ENCODE peak calls at places on chromosomes 1 and 21, in ten cellular contexts. One of them, this sample, is unnamed.

GRCh38 chr1:61887076-61887867 is 145.0 kb downstream of the PATJ start:
- DNase-seq in H54: no peak
- DNase-seq in upper lobe of left lung: no peak
- DNase-seq in AG08396: no peak
- DNase-seq in fibroblast of lung: peak; percentile 34
- DNase-seq in kidney glomerular epithelial cell: peak; percentile 67
- DNase-seq in retina: no peak
- DNase-seq in pons: no peak
- DNase-seq in T-cell: no peak
- DNase-seq in anterior cingulate cortex: no peak
- DNase-seq in this sample: no peak

GRCh38 chr21:45138199-45139002 is 64.0 kb downstream of the ADARB1 start:
- DNase-seq in H54: peak; percentile 48
- DNase-seq in upper lobe of left lung: no peak
- DNase-seq in AG08396: peak; percentile 63
- DNase-seq in fibroblast of lung: peak; percentile 49
- DNase-seq in kidney glomerular epithelial cell: peak; percentile 16
- DNase-seq in retina: peak; percentile 65
- DNase-seq in pons: no peak
- DNase-seq in T-cell: peak; percentile 45
- DNase-seq in anterior cingulate cortex: no peak
- DNase-seq in this sample: no peak

GRCh38 chr21:14321042-14321441 is 61.9 kb downstream of the HSPA13 start:
- DNase-seq in H54: peak; percentile 5
- DNase-seq in upper lobe of left lung: no peak
- DNase-seq in AG08396: no peak
- DNase-seq in fibroblast of lung: no peak
- DNase-seq in kidney glomerular epithelial cell: no peak
- DNase-seq in retina: no peak
- DNase-seq in pons: no peak
- DNase-seq in T-cell: no peak
- DNase-seq in anterior cingulate cortex: no peak
- DNase-seq in this sample: no peak

GRCh38 chr21:25934771-25935224 is 200.0 kb downstream of the GABPA start:
- DNase-seq in H54: peak; percentile 78
- DNase-seq in upper lobe of left lung: no peak
- DNase-seq in AG08396: peak; percentile 78
- DNase-seq in fibroblast of lung: peak; percentile 98
- DNase-seq in kidney glomerular epithelial cell: peak; percentile 36
- DNase-seq in retina: no peak
- DNase-seq in pons: peak; percentile 53
- DNase-seq in T-cell: no peak
- DNase-seq in anterior cingulate cortex: no peak
- DNase-seq in this sample: peak; percentile 86

GRCh38 chr1:35680271-35680670 is 38.4 kb downstream of the C1orf216 start:
- DNase-seq in H54: no peak
- DNase-seq in upper lobe of left lung: no peak
- DNase-seq in AG08396: no peak
- DNase-seq in fibroblast of lung: no peak
- DNase-seq in kidney glomerular epithelial cell: no peak
- DNase-seq in retina: no peak
- DNase-seq in pons: no peak
- DNase-seq in T-cell: no peak
- DNase-seq in anterior cingulate cortex: no peak
- DNase-seq in this sample: no peak

GRCh38 chr1:109781807-109782206 is 18.1 kb upstream of the EPS8L3 start:
- DNase-seq in H54: no peak
- DNase-seq in upper lobe of left lung: no peak
- DNase-seq in AG08396: no peak
- DNase-seq in fibroblast of lung: no peak
- DNase-seq in kidney glomerular epithelial cell: no peak
- DNase-seq in retina: no peak
- DNase-seq in pons: no peak
- DNase-seq in T-cell: no peak
- DNase-seq in anterior cingulate cortex: no peak
- DNase-seq in this sample: no peak

GRCh38 chr21:31117046-31117916 is 79.0 kb upstream of the KRTAP19-8 start:
- DNase-seq in H54: peak; percentile 76
- DNase-seq in upper lobe of left lung: no peak
- DNase-seq in AG08396: peak; percentile 52
- DNase-seq in fibroblast of lung: peak; percentile 92
- DNase-seq in kidney glomerular epithelial cell: peak; percentile 63
- DNase-seq in retina: no peak
- DNase-seq in pons: peak; percentile 33
- DNase-seq in T-cell: no peak
- DNase-seq in anterior cingulate cortex: no peak
- DNase-seq in this sample: no peak

GRCh38 chr1:153717330-153717729 is 10.5 kb upstream of the INTS3 start:
- DNase-seq in H54: no peak
- DNase-seq in upper lobe of left lung: no peak
- DNase-seq in AG08396: no peak
- DNase-seq in fibroblast of lung: no peak
- DNase-seq in kidney glomerular epithelial cell: no peak
- DNase-seq in retina: no peak
- DNase-seq in pons: no peak
- DNase-seq in T-cell: no peak
- DNase-seq in anterior cingulate cortex: no peak
- DNase-seq in this sample: no peak

GRCh38 chr1:43776043-43776761 is 68.9 kb downstream of the ST3GAL3 start:
- DNase-seq in H54: no peak
- DNase-seq in upper lobe of left lung: no peak
- DNase-seq in AG08396: no peak
- DNase-seq in fibroblast of lung: peak; percentile 72
- DNase-seq in kidney glomerular epithelial cell: no peak
- DNase-seq in retina: no peak
- DNase-seq in pons: no peak
- DNase-seq in T-cell: no peak
- DNase-seq in anterior cingulate cortex: no peak
- DNase-seq in this sample: no peak

GRCh38 chr1:156371553-156372264 is 2.7 kb downstream of the RHBG start:
- DNase-seq in H54: no peak
- DNase-seq in upper lobe of left lung: no peak
- DNase-seq in AG08396: no peak
- DNase-seq in fibroblast of lung: peak; percentile 54
- DNase-seq in kidney glomerular epithelial cell: no peak
- DNase-seq in retina: no peak
- DNase-seq in pons: no peak
- DNase-seq in T-cell: no peak
- DNase-seq in anterior cingulate cortex: no peak
- DNase-seq in this sample: peak; percentile 66